ENCODE peak calls at places on chromosomes 16 and 17, in nine cellular contexts. U is RKO; B is activated CD4-positive, CD25-positive, alpha-beta regulatory T cell treated with anti-CD3 and anti-CD28 coated beads, Interleukin-2, amount 50 U/mL, for 16 hours; I is H9; X is activated CD4-positive, alpha-beta memory T cell treated with anti-CD3 and anti-CD28 coated beads, Interleukin-2, amount 10 ng/mL, durations not matched to agents 7 days and 5 days; S is heart left ventricle; P is CD8-positive, alpha-beta T cell; V is left kidney; C is AG04449. K is an unnamed sample.

GRCh38 chr16:265002-265529 is 10.7 kb downstream of the RGS11 start:
- DNase-seq in U (no peak), B (no peak), I (no peak), X (no peak), S (no peak), P (no peak), V (no peak), C (no peak), K (no peak)

GRCh38 chr17:42518046-42518754 is 17.8 kb upstream of the NAGLU start:
- DNase-seq in U (peak), B (no peak), I (peak), X (no peak), S (peak), P (no peak), V (peak), C (peak), K (peak)

GRCh38 chr16:49556252-49557069 is 182.9 kb downstream of the C16orf78 start:
- DNase-seq in U (peak), B (no peak), I (peak), X (no peak), S (no peak), P (no peak), V (no peak), C (peak), K (no peak)

GRCh38 chr16:9123871-9124270 is 32.4 kb downstream of the HAPSTR1 start:
- DNase-seq in U (no peak), B (no peak), I (no peak), X (no peak), S (peak), P (no peak), V (no peak), C (no peak), K (no peak)

GRCh38 chr17:27573971-27574525 is 56.9 kb upstream of the LGALS9 start:
- DNase-seq in U (no peak), B (no peak), I (no peak), X (no peak), S (no peak), P (no peak), V (no peak), C (no peak), K (no peak)

GRCh38 chr17:82229686-82230626 is 1.1 kb downstream of the SLC16A3 start:
- DNase-seq in U (peak), B (no peak), I (no peak), X (peak), S (no peak), P (no peak), V (no peak), C (no peak), K (no peak)

GRCh38 chr17:47816111-47816735 is 5.4 kb downstream of the OSBPL7 start:
- DNase-seq in U (no peak), B (no peak), I (no peak), X (no peak), S (no peak), P (no peak), V (no peak), C (no peak), K (no peak)

GRCh38 chr17:7355053-7355452 is at the start of gene TMEM95:
- DNase-seq in U (no peak), B (no peak), I (no peak), X (no peak), S (peak), P (no peak), V (no peak), C (no peak), K (no peak)

GRCh38 chr16:86455116-86455515 is 55.2 kb upstream of the FOXF1 start:
- DNase-seq in U (peak), B (no peak), I (no peak), X (no peak), S (no peak), P (no peak), V (no peak), C (peak), K (peak)

GRCh38 chr16:546909-547770 is 13.1 kb upstream of the PRR35 start:
- DNase-seq in U (no peak), B (no peak), I (peak), X (peak), S (peak), P (peak), V (peak), C (no peak), K (no peak)

GRCh38 chr16:75138233-75138632 is 10.1 kb upstream of the ZFP1 start:
- DNase-seq in U (no peak), B (no peak), I (no peak), X (no peak), S (no peak), P (no peak), V (no peak), C (no peak), K (no peak)

GRCh38 chr17:75313941-75314550 is 24.8 kb upstream of the SLC25A19 start:
- DNase-seq in U (no peak), B (no peak), I (no peak), X (no peak), S (no peak), P (no peak), V (no peak), C (no peak), K (no peak)

GRCh38 chr16:80369559-80369958 is 171.2 kb upstream of the DYNLRB2 start:
- DNase-seq in U (no peak), B (no peak), I (peak), X (no peak), S (no peak), P (no peak), V (peak), C (peak), K (no peak)

GRCh38 chr16:73093146-73094144 is 45.5 kb upstream of the ZFHX3 start:
- DNase-seq in U (no peak), B (no peak), I (no peak), X (no peak), S (peak), P (no peak), V (no peak), C (no peak), K (no peak)

GRCh38 chr17:34249497-34249877 is 5.6 kb upstream of the CCL2 start:
- DNase-seq in U (no peak), B (no peak), I (no peak), X (no peak), S (no peak), P (no peak), V (no peak), C (no peak), K (no peak)

GRCh38 chr17:19304209-19304608 is 58.3 kb downstream of the B9D1 start:
- DNase-seq in U (peak), B (no peak), I (no peak), X (peak), S (peak), P (no peak), V (peak), C (no peak), K (no peak)

GRCh38 chr17:42107124-42107523 is 5.4 kb downstream of the DHX58 start:
- DNase-seq in U (no peak), B (no peak), I (no peak), X (no peak), S (no peak), P (no peak), V (no peak), C (no peak), K (no peak)

GRCh38 chr17:72123964-72124791 is 3.4 kb downstream of the SOX9 start:
- DNase-seq in U (no peak), B (no peak), I (peak), X (no peak), S (no peak), P (no peak), V (peak), C (no peak), K (no peak)

GRCh38 chr16:30773826-30774225 is 11.7 kb downstream of the RNF40 start:
- DNase-seq in U (no peak), B (no peak), I (no peak), X (no peak), S (no peak), P (no peak), V (no peak), C (no peak), K (no peak)

K was measured in BJ.